ENCODE peak calls at places on chromosome 16, in four cellular contexts. F is K562, W is HCT116, C is GM12878. H is an unnamed sample.

GRCh38 chr16:65274576-65274975 is 152.7 kb upstream of the CDH11 start:
- DNase-seq in F (no peak), W (no peak), C (no peak), H (no peak)

GRCh38 chr16:610513-611381 is 20.0 kb upstream of the WFIKKN1 start:
- DNase-seq in F (peak; percentile 71), W (no peak), C (no peak), H (no peak)

GRCh38 chr16:55462241-55462640 is 16.8 kb upstream of the MMP2 start:
- DNase-seq in F (no peak), W (no peak), C (no peak), H (no peak)

GRCh38 chr16:52076332-52077115 is 470.4 kb downstream of the TOX3 start:
- DNase-seq in F (no peak), W (no peak), C (no peak), H (no peak)

GRCh38 chr16:19119564-19119963 is 5.8 kb downstream of the ITPRIPL2 start:
- DNase-seq in F (no peak), W (no peak), C (no peak), H (peak; percentile 42)

GRCh38 chr16:79656537-79657115 is 56.1 kb upstream of the MAF start:
- DNase-seq in F (no peak), W (no peak), C (no peak), H (no peak)

GRCh38 chr16:54102888-54103866 is 183.4 kb downstream of the IRX3 start:
- DNase-seq in F (no peak), W (no peak), C (no peak), H (no peak)

GRCh38 chr16:9092963-9093477 is 1.6 kb downstream of the HAPSTR1 start:
- DNase-seq in F (no peak), W (no peak), C (no peak), H (peak; percentile 30)

GRCh38 chr16:54135361-54136275 is 151.0 kb downstream of the IRX3 start:
- DNase-seq in F (no peak), W (no peak), C (no peak), H (peak; percentile 51)

GRCh38 chr16:53745753-53746258 is 41.9 kb downstream of the FTO start:
- DNase-seq in F (peak; percentile 17), W (peak; percentile 59), C (no peak), H (no peak)

GRCh38 chr16:79372504-79373184 is 227.9 kb downstream of the MAF start:
- DNase-seq in F (no peak), W (no peak), C (no peak), H (no peak)

GRCh38 chr16:49440156-49441065 is 66.8 kb downstream of the C16orf78 start:
- DNase-seq in F (no peak), W (no peak), C (no peak), H (no peak)

GRCh38 chr16:22623351-22623781 is 112.7 kb downstream of the NPIPB5 start:
- DNase-seq in F (no peak), W (no peak), C (no peak), H (no peak)

GRCh38 chr16:2786061-2786825 is 1.1 kb downstream of the PRSS33 start:
- DNase-seq in F (no peak), W (no peak), C (no peak), H (no peak)

GRCh38 chr16:4947722-4948503 is 10.2 kb upstream of the SEC14L5 start:
- DNase-seq in F (no peak), W (no peak), C (no peak), H (no peak)

GRCh38 chr16:57092786-57093301 is 461 bp downstream of the CPNE2 start:
- DNase-seq in F (peak; percentile 79), W (no peak), C (no peak), H (peak; percentile 48)

GRCh38 chr16:85912271-85912974 is 13.5 kb downstream of the IRF8 start:
- DNase-seq in F (no peak), W (no peak), C (no peak), H (no peak)

GRCh38 chr16:88965411-88965810 is 11.6 kb downstream of the CBFA2T3 start:
- DNase-seq in F (no peak), W (no peak), C (no peak), H (no peak)

GRCh38 chr16:1022466-1022865 is 40.9 kb downstream of the SOX8 start:
- DNase-seq in F (no peak), W (no peak), C (no peak), H (no peak)

GRCh38 chr16:57314161-57314785 is 29.8 kb upstream of the PLLP start:
- DNase-seq in F (peak; percentile 3), W (no peak), C (no peak), H (peak; percentile 30)

GRCh38 chr16:88941933-88942909 is 34.8 kb downstream of the CBFA2T3 start:
- DNase-seq in F (no peak), W (peak; percentile 36), C (no peak), H (no peak)

GRCh38 chr16:68200120-68200783 is 35.7 kb downstream of the ESRP2 start:
- DNase-seq in F (no peak), W (no peak), C (no peak), H (peak; percentile 65)

GRCh38 chr16:2741168-2741567 is 11.3 kb upstream of the SRRM2 start:
- DNase-seq in F (no peak), W (no peak), C (no peak), H (no peak)

GRCh38 chr16:1807626-1808025 is 14.1 kb upstream of the IGFALS start:
- DNase-seq in F (no peak), W (no peak), C (no peak), H (no peak)

GRCh38 chr16:12323007-12323699 is 346.6 kb downstream of the SNX29 start:
- DNase-seq in F (no peak), W (no peak), C (peak; percentile 43), H (no peak)

GRCh38 chr16:5027575-5028235 is 6.0 kb downstream of the NAGPA start:
- DNase-seq in F (no peak), W (no peak), C (no peak), H (no peak)

GRCh38 chr16:84718-85452 is 6.9 kb downstream of the MPG start:
- DNase-seq in F (no peak), W (no peak), C (peak; percentile 65), H (peak; percentile 97)

GRCh38 chr16:88976359-88977027 is 514 bp downstream of the CBFA2T3 start:
- DNase-seq in F (no peak), W (no peak), C (no peak), H (no peak)

GRCh38 chr16:90043526-90043925 is 24.3 kb upstream of the DBNDD1 start:
- DNase-seq in F (no peak), W (no peak), C (no peak), H (no peak)

GRCh38 chr16:49675417-49675816 is 180.5 kb downstream of the ZNF423 start:
- DNase-seq in F (no peak), W (no peak), C (no peak), H (no peak)

GRCh38 chr16:87387942-87388817 is 4.0 kb upstream of the MAP1LC3B start:
- DNase-seq in F (peak; percentile 83), W (peak; percentile 100), C (peak; percentile 97), H (peak; percentile 99)
- H2AFZ ChIP-seq in F (peak overlapping the region; percentile 90), W (peak overlapping the region; percentile 20), C (peak overlapping the region; percentile 87), H (peak overlapping the region; percentile 8)

GRCh38 chr16:26667271-26667703 is 399.4 kb upstream of the C16orf82 start:
- DNase-seq in F (no peak), W (no peak), C (no peak), H (no peak)
- TF ChIP-seq POLR2A in F (no peak), W (no peak), C (no peak), H (no peak)

GRCh38 chr16:67013823-67014640 is 14.9 kb upstream of the CBFB start:
- DNase-seq in F (peak; percentile 85), W (no peak), C (no peak), H (peak; percentile 56)
- TF ChIP-seq EZH2 in F (no peak), W (no peak), C (no peak), H (no peak)

GRCh38 chr16:77457046-77457445 is 22.2 kb upstream of the ADAMTS18 start:
- DNase-seq in F (no peak), W (no peak), C (no peak), H (peak; percentile 93)

GRCh38 chr16:77462894-77463293 is 28.1 kb upstream of the ADAMTS18 start:
- DNase-seq in F (no peak), W (no peak), C (no peak), H (no peak)

GRCh38 chr16:77459534-77460412 is 24.9 kb upstream of the ADAMTS18 start:
- DNase-seq in F (no peak), W (no peak), C (no peak), H (no peak)
- H2AFZ ChIP-seq in F (no peak overlapping the region), W (no peak overlapping the region), C (no peak overlapping the region), H (no peak overlapping the region)